ENCODE peak calls at places on chromosomes 4 and X, in four cellular contexts. One of them, this sample, is unnamed.

GRCh38 chrX:1394731-1395501 is 3.0 kb upstream of the SLC25A6 start:
- DNase-seq in heart right ventricle: peak; percentile 17
- DNase-seq in activated CD8-positive, alpha-beta T cell treated with anti-CD3 and anti-CD28 coated beads, Interleukin-2, amount 10 ng/mL, durations not matched to agents 7 days and 5 days: no peak
- DNase-seq in kidney glomerular epithelial cell: no peak
- DNase-seq in this sample: no peak

GRCh38 chr4:106105697-106106096 is 210.3 kb downstream of the TBCK start:
- DNase-seq in activated CD8-positive, alpha-beta T cell treated with anti-CD3 and anti-CD28 coated beads, Interleukin-2, amount 10 ng/mL, durations not matched to agents 7 days and 5 days: no peak
- DNase-seq in heart right ventricle: no peak
- DNase-seq in kidney glomerular epithelial cell: no peak
- DNase-seq in this sample: no peak

GRCh38 chrX:55486736-55487135 is 2.9 kb downstream of the USP51 start:
- DNase-seq in heart right ventricle: no peak
- DNase-seq in kidney glomerular epithelial cell: no peak
- DNase-seq in activated CD8-positive, alpha-beta T cell treated with anti-CD3 and anti-CD28 coated beads, Interleukin-2, amount 10 ng/mL, durations not matched to agents 7 days and 5 days: no peak
- DNase-seq in this sample: no peak

GRCh38 chr4:85883180-85883579 is 408.2 kb downstream of the ARHGAP24 start:
- DNase-seq in heart right ventricle: no peak
- DNase-seq in activated CD8-positive, alpha-beta T cell treated with anti-CD3 and anti-CD28 coated beads, Interleukin-2, amount 10 ng/mL, durations not matched to agents 7 days and 5 days: no peak
- DNase-seq in kidney glomerular epithelial cell: no peak
- DNase-seq in this sample: no peak

GRCh38 chrX:39536165-39536564 is 561.6 kb downstream of the BCOR start:
- DNase-seq in heart right ventricle: no peak
- DNase-seq in activated CD8-positive, alpha-beta T cell treated with anti-CD3 and anti-CD28 coated beads, Interleukin-2, amount 10 ng/mL, durations not matched to agents 7 days and 5 days: no peak
- DNase-seq in kidney glomerular epithelial cell: no peak
- DNase-seq in this sample: no peak

GRCh38 chr4:186192068-186192751 is 843 bp downstream of the CYP4V2 start:
- DNase-seq in activated CD8-positive, alpha-beta T cell treated with anti-CD3 and anti-CD28 coated beads, Interleukin-2, amount 10 ng/mL, durations not matched to agents 7 days and 5 days: peak; percentile 54
- DNase-seq in kidney glomerular epithelial cell: peak; percentile 31
- DNase-seq in heart right ventricle: no peak
- DNase-seq in this sample: no peak

GRCh38 chr4:14835708-14836107 is 166.6 kb upstream of the CPEB2 start:
- DNase-seq in heart right ventricle: no peak
- DNase-seq in kidney glomerular epithelial cell: no peak
- DNase-seq in activated CD8-positive, alpha-beta T cell treated with anti-CD3 and anti-CD28 coated beads, Interleukin-2, amount 10 ng/mL, durations not matched to agents 7 days and 5 days: no peak
- DNase-seq in this sample: no peak

GRCh38 chrX:46624090-46624786 is 50.7 kb downstream of the CHST7 start:
- DNase-seq in activated CD8-positive, alpha-beta T cell treated with anti-CD3 and anti-CD28 coated beads, Interleukin-2, amount 10 ng/mL, durations not matched to agents 7 days and 5 days: no peak
- DNase-seq in kidney glomerular epithelial cell: no peak
- DNase-seq in heart right ventricle: no peak
- DNase-seq in this sample: no peak

GRCh38 chr4:117134386-117134785 is 49.0 kb upstream of the TRAM1L1 start:
- DNase-seq in heart right ventricle: no peak
- DNase-seq in kidney glomerular epithelial cell: peak; percentile 97
- DNase-seq in activated CD8-positive, alpha-beta T cell treated with anti-CD3 and anti-CD28 coated beads, Interleukin-2, amount 10 ng/mL, durations not matched to agents 7 days and 5 days: no peak
- DNase-seq in this sample: peak; percentile 92

GRCh38 chr4:154660052-154660451 is 47.6 kb upstream of the FGG start:
- DNase-seq in kidney glomerular epithelial cell: no peak
- DNase-seq in heart right ventricle: no peak
- DNase-seq in activated CD8-positive, alpha-beta T cell treated with anti-CD3 and anti-CD28 coated beads, Interleukin-2, amount 10 ng/mL, durations not matched to agents 7 days and 5 days: no peak
- DNase-seq in this sample: no peak

GRCh38 chrX:15594371-15594770 is 6.4 kb downstream of the ACE2 start:
- DNase-seq in activated CD8-positive, alpha-beta T cell treated with anti-CD3 and anti-CD28 coated beads, Interleukin-2, amount 10 ng/mL, durations not matched to agents 7 days and 5 days: no peak
- DNase-seq in heart right ventricle: no peak
- DNase-seq in kidney glomerular epithelial cell: no peak
- DNase-seq in this sample: no peak

GRCh38 chr4:176784816-176785215 is 7.9 kb downstream of the VEGFC start:
- DNase-seq in activated CD8-positive, alpha-beta T cell treated with anti-CD3 and anti-CD28 coated beads, Interleukin-2, amount 10 ng/mL, durations not matched to agents 7 days and 5 days: no peak
- DNase-seq in heart right ventricle: no peak
- DNase-seq in kidney glomerular epithelial cell: no peak
- DNase-seq in this sample: no peak

GRCh38 chrX:139890991-139891700 is 41.7 kb downstream of the ATP11C start:
- DNase-seq in activated CD8-positive, alpha-beta T cell treated with anti-CD3 and anti-CD28 coated beads, Interleukin-2, amount 10 ng/mL, durations not matched to agents 7 days and 5 days: no peak
- DNase-seq in heart right ventricle: no peak
- DNase-seq in kidney glomerular epithelial cell: no peak
- DNase-seq in this sample: peak; percentile 73

GRCh38 chr4:38967260-38968095 is 64.7 kb downstream of the TMEM156 start:
- DNase-seq in activated CD8-positive, alpha-beta T cell treated with anti-CD3 and anti-CD28 coated beads, Interleukin-2, amount 10 ng/mL, durations not matched to agents 7 days and 5 days: no peak
- DNase-seq in heart right ventricle: no peak
- DNase-seq in kidney glomerular epithelial cell: peak; percentile 64
- DNase-seq in this sample: peak; percentile 52

GRCh38 chrX:78922754-78923153 is 22.4 kb upstream of the P2RY10 start:
- DNase-seq in kidney glomerular epithelial cell: no peak
- DNase-seq in activated CD8-positive, alpha-beta T cell treated with anti-CD3 and anti-CD28 coated beads, Interleukin-2, amount 10 ng/mL, durations not matched to agents 7 days and 5 days: no peak
- DNase-seq in heart right ventricle: no peak
- DNase-seq in this sample: no peak

GRCh38 chr4:3417448-3417847 is 24.3 kb upstream of the HGFAC start:
- DNase-seq in activated CD8-positive, alpha-beta T cell treated with anti-CD3 and anti-CD28 coated beads, Interleukin-2, amount 10 ng/mL, durations not matched to agents 7 days and 5 days: no peak
- DNase-seq in kidney glomerular epithelial cell: no peak
- DNase-seq in heart right ventricle: peak; percentile 9
- DNase-seq in this sample: no peak

GRCh38 chrX:23736030-23736429 is 7.0 kb downstream of the ACOT9 start:
- DNase-seq in heart right ventricle: no peak
- DNase-seq in kidney glomerular epithelial cell: no peak
- DNase-seq in activated CD8-positive, alpha-beta T cell treated with anti-CD3 and anti-CD28 coated beads, Interleukin-2, amount 10 ng/mL, durations not matched to agents 7 days and 5 days: no peak
- DNase-seq in this sample: no peak

GRCh38 chrX:40885984-40886383 is 150.6 kb upstream of the MED14 start:
- DNase-seq in heart right ventricle: no peak
- DNase-seq in kidney glomerular epithelial cell: no peak
- DNase-seq in activated CD8-positive, alpha-beta T cell treated with anti-CD3 and anti-CD28 coated beads, Interleukin-2, amount 10 ng/mL, durations not matched to agents 7 days and 5 days: no peak
- DNase-seq in this sample: no peak

GRCh38 chr4:15729910-15730533 is 27.2 kb downstream of the BST1 start:
- DNase-seq in kidney glomerular epithelial cell: peak; percentile 67
- DNase-seq in activated CD8-positive, alpha-beta T cell treated with anti-CD3 and anti-CD28 coated beads, Interleukin-2, amount 10 ng/mL, durations not matched to agents 7 days and 5 days: peak; percentile 60
- DNase-seq in heart right ventricle: no peak
- DNase-seq in this sample: peak; percentile 44

GRCh38 chr4:138110815-138111214 is 131.3 kb downstream of the SLC7A11 start:
- DNase-seq in activated CD8-positive, alpha-beta T cell treated with anti-CD3 and anti-CD28 coated beads, Interleukin-2, amount 10 ng/mL, durations not matched to agents 7 days and 5 days: no peak
- DNase-seq in kidney glomerular epithelial cell: no peak
- DNase-seq in heart right ventricle: no peak
- DNase-seq in this sample: no peak

GRCh38 chrX:133726211-133726630 is 259.2 kb downstream of the GPC3 start:
- DNase-seq in kidney glomerular epithelial cell: peak; percentile 47
- DNase-seq in heart right ventricle: no peak
- DNase-seq in activated CD8-positive, alpha-beta T cell treated with anti-CD3 and anti-CD28 coated beads, Interleukin-2, amount 10 ng/mL, durations not matched to agents 7 days and 5 days: no peak
- DNase-seq in this sample: peak; percentile 17

GRCh38 chrX:51459125-51459524 is 37.3 kb downstream of the NUDT11 start:
- DNase-seq in heart right ventricle: no peak
- DNase-seq in kidney glomerular epithelial cell: no peak
- DNase-seq in activated CD8-positive, alpha-beta T cell treated with anti-CD3 and anti-CD28 coated beads, Interleukin-2, amount 10 ng/mL, durations not matched to agents 7 days and 5 days: peak; percentile 30
- DNase-seq in this sample: no peak

GRCh38 chr4:26010266-26010665 is 96.2 kb downstream of the SMIM20 start:
- DNase-seq in activated CD8-positive, alpha-beta T cell treated with anti-CD3 and anti-CD28 coated beads, Interleukin-2, amount 10 ng/mL, durations not matched to agents 7 days and 5 days: no peak
- DNase-seq in kidney glomerular epithelial cell: no peak
- DNase-seq in heart right ventricle: no peak
- DNase-seq in this sample: no peak

GRCh38 chr4:170491981-170492380 is 402.2 kb upstream of the AADAT start:
- DNase-seq in kidney glomerular epithelial cell: peak; percentile 9
- DNase-seq in activated CD8-positive, alpha-beta T cell treated with anti-CD3 and anti-CD28 coated beads, Interleukin-2, amount 10 ng/mL, durations not matched to agents 7 days and 5 days: no peak
- DNase-seq in heart right ventricle: no peak
- DNase-seq in this sample: no peak